ENCODE peak calls at places on chromosomes 6 and 20, in nine cellular contexts. U is CD4-positive, alpha-beta memory T cell; X is stimulated activated CD4-positive, alpha-beta T cell treated with anti-CD3 and anti-CD28 coated beads, TNF-alpha, amount 100 ng/mL, for 24 hours; G is Right ventricle myocardium superior; P is memory B cell; H is CD4-positive, CD25-positive, alpha-beta regulatory T cell; J is occipital lobe; V is HTR-8/SVneo; W is WERI-Rb-1. Q is an unnamed sample.

GRCh38 chr20:52936368-52936986 is 35.7 kb upstream of the TSHZ2 start:
- DNase-seq in J (no peak), W (no peak), X (no peak), P (no peak), G (no peak), V (no peak), U (no peak), H (no peak), Q (no peak)

GRCh38 chr20:11454966-11455799 is 462.5 kb upstream of the BTBD3 start:
- DNase-seq in P (no peak), J (no peak), V (peak), W (no peak), U (no peak), G (no peak), H (no peak), X (no peak), Q (no peak)

GRCh38 chr6:4970739-4971395 is 33.0 kb downstream of the RPP40 start:
- DNase-seq in U (no peak), V (no peak), X (no peak), P (no peak), J (no peak), H (no peak), W (no peak), G (no peak), Q (no peak)

GRCh38 chr20:57792386-57793095 is 82.7 kb upstream of the PMEPA1 start:
- DNase-seq in J (no peak), W (no peak), V (no peak), X (no peak), U (no peak), P (no peak), H (no peak), G (peak), Q (no peak)

GRCh38 chr6:52301326-52301725 is 16.8 kb upstream of the MCM3 start:
- DNase-seq in V (no peak), U (no peak), H (no peak), P (no peak), J (no peak), G (no peak), X (no peak), W (no peak), Q (no peak)

GRCh38 chr6:40532349-40533028 is 54.7 kb downstream of the LRFN2 start:
- DNase-seq in U (no peak), V (no peak), W (no peak), G (no peak), H (no peak), P (no peak), J (no peak), X (no peak), Q (no peak)

GRCh38 chr6:22320750-22321149 is 23.9 kb upstream of the PRL start:
- DNase-seq in P (no peak), H (no peak), G (no peak), U (no peak), W (no peak), X (no peak), J (no peak), V (peak), Q (no peak)

GRCh38 chr6:98633886-98634285 is 200.5 kb upstream of the POU3F2 start:
- DNase-seq in P (no peak), W (no peak), V (no peak), U (no peak), X (no peak), G (no peak), J (no peak), H (no peak), Q (no peak)

GRCh38 chr6:167111597-167111996 is 11.3 kb upstream of the CCR6 start:
- DNase-seq in U (no peak), P (no peak), H (no peak), J (no peak), V (no peak), W (no peak), G (no peak), X (no peak), Q (no peak)